ENCODE peak calls at places on chromosomes 11 and 22, in ten cellular contexts. One of them, this sample, is unnamed.

GRCh38 chr11:58567889-58568512 is 7.7 kb downstream of the LPXN start:
- DNase-seq in Kasumi-1: peak; percentile 82
- DNase-seq in T-helper 2 cell: peak; percentile 59
- DNase-seq in NCI-H460: peak; percentile 44
- DNase-seq in GM12891: no peak
- DNase-seq in choroid plexus epithelial cell: peak; percentile 78
- DNase-seq in HTR-8/SVneo: peak; percentile 32
- DNase-seq in IMR-90: peak; percentile 54
- DNase-seq in astrocyte: peak; percentile 32
- DNase-seq in mucosa of descending colon: no peak
- DNase-seq in this sample: peak; percentile 45

GRCh38 chr11:35305670-35306382 is 113.5 kb downstream of the SLC1A2 start:
- DNase-seq in NCI-H460: no peak
- DNase-seq in astrocyte: no peak
- DNase-seq in choroid plexus epithelial cell: peak; percentile 68
- DNase-seq in mucosa of descending colon: no peak
- DNase-seq in GM12891: peak; percentile 29
- DNase-seq in Kasumi-1: peak; percentile 81
- DNase-seq in HTR-8/SVneo: peak; percentile 77
- DNase-seq in T-helper 2 cell: no peak
- DNase-seq in IMR-90: peak; percentile 56
- DNase-seq in this sample: peak; percentile 66

GRCh38 chr11:47512701-47513100 is 40.2 kb downstream of the CELF1 start:
- DNase-seq in GM12891: no peak
- DNase-seq in T-helper 2 cell: no peak
- DNase-seq in choroid plexus epithelial cell: no peak
- DNase-seq in astrocyte: no peak
- DNase-seq in Kasumi-1: no peak
- DNase-seq in IMR-90: no peak
- DNase-seq in HTR-8/SVneo: no peak
- DNase-seq in mucosa of descending colon: no peak
- DNase-seq in NCI-H460: no peak
- DNase-seq in this sample: no peak

GRCh38 chr22:43474161-43475101 is 62.6 kb downstream of the MPPED1 start:
- DNase-seq in astrocyte: no peak
- DNase-seq in T-helper 2 cell: no peak
- DNase-seq in NCI-H460: no peak
- DNase-seq in choroid plexus epithelial cell: no peak
- DNase-seq in IMR-90: no peak
- DNase-seq in Kasumi-1: no peak
- DNase-seq in HTR-8/SVneo: no peak
- DNase-seq in GM12891: no peak
- DNase-seq in mucosa of descending colon: no peak
- DNase-seq in this sample: no peak

GRCh38 chr11:61962213-61963015 is 5.0 kb downstream of the FTH1 start:
- DNase-seq in astrocyte: no peak
- DNase-seq in HTR-8/SVneo: no peak
- DNase-seq in IMR-90: no peak
- DNase-seq in GM12891: no peak
- DNase-seq in choroid plexus epithelial cell: peak; percentile 68
- DNase-seq in T-helper 2 cell: no peak
- DNase-seq in mucosa of descending colon: no peak
- DNase-seq in Kasumi-1: no peak
- DNase-seq in NCI-H460: no peak
- DNase-seq in this sample: no peak

GRCh38 chr22:43343262-43343988 is at the start of gene SCUBE1:
- DNase-seq in astrocyte: no peak
- DNase-seq in T-helper 2 cell: peak; percentile 29
- DNase-seq in mucosa of descending colon: peak; percentile 62
- DNase-seq in HTR-8/SVneo: peak; percentile 68
- DNase-seq in IMR-90: no peak
- DNase-seq in choroid plexus epithelial cell: peak; percentile 33
- DNase-seq in NCI-H460: peak; percentile 60
- DNase-seq in Kasumi-1: peak; percentile 28
- DNase-seq in GM12891: peak; percentile 81
- DNase-seq in this sample: peak; percentile 76

GRCh38 chr22:19717181-19717580 is 2.9 kb downstream of the SEPTIN5 start:
- DNase-seq in HTR-8/SVneo: no peak
- DNase-seq in NCI-H460: no peak
- DNase-seq in Kasumi-1: no peak
- DNase-seq in choroid plexus epithelial cell: no peak
- DNase-seq in IMR-90: no peak
- DNase-seq in mucosa of descending colon: no peak
- DNase-seq in GM12891: no peak
- DNase-seq in astrocyte: no peak
- DNase-seq in T-helper 2 cell: no peak
- DNase-seq in this sample: peak; percentile 56

GRCh38 chr11:13896175-13896989 is 66.1 kb upstream of the SPON1 start:
- DNase-seq in astrocyte: no peak
- DNase-seq in Kasumi-1: no peak
- DNase-seq in HTR-8/SVneo: no peak
- DNase-seq in GM12891: no peak
- DNase-seq in NCI-H460: no peak
- DNase-seq in IMR-90: no peak
- DNase-seq in mucosa of descending colon: no peak
- DNase-seq in T-helper 2 cell: no peak
- DNase-seq in choroid plexus epithelial cell: no peak
- DNase-seq in this sample: no peak

GRCh38 chr11:69000831-69001245 is 12.2 kb downstream of the MRGPRF start:
- DNase-seq in GM12891: no peak
- DNase-seq in astrocyte: peak; percentile 77
- DNase-seq in IMR-90: peak; percentile 87
- DNase-seq in mucosa of descending colon: no peak
- DNase-seq in NCI-H460: peak; percentile 4
- DNase-seq in Kasumi-1: peak; percentile 33
- DNase-seq in HTR-8/SVneo: peak; percentile 60
- DNase-seq in choroid plexus epithelial cell: peak; percentile 74
- DNase-seq in T-helper 2 cell: no peak
- DNase-seq in this sample: no peak

GRCh38 chr11:61549662-61550568 is 31.0 kb downstream of the SYT7 start:
- DNase-seq in IMR-90: no peak
- DNase-seq in Kasumi-1: no peak
- DNase-seq in T-helper 2 cell: no peak
- DNase-seq in GM12891: no peak
- DNase-seq in mucosa of descending colon: no peak
- DNase-seq in astrocyte: no peak
- DNase-seq in HTR-8/SVneo: no peak
- DNase-seq in choroid plexus epithelial cell: no peak
- DNase-seq in NCI-H460: no peak
- DNase-seq in this sample: no peak

GRCh38 chr11:115672999-115673411 is 168.8 kb upstream of the CADM1 start:
- DNase-seq in astrocyte: peak; percentile 77
- DNase-seq in Kasumi-1: no peak
- DNase-seq in GM12891: no peak
- DNase-seq in HTR-8/SVneo: no peak
- DNase-seq in mucosa of descending colon: no peak
- DNase-seq in NCI-H460: no peak
- DNase-seq in IMR-90: peak; percentile 73
- DNase-seq in choroid plexus epithelial cell: peak; percentile 7
- DNase-seq in T-helper 2 cell: no peak
- DNase-seq in this sample: no peak

GRCh38 chr11:1342946-1343345 is 33.5 kb upstream of the TOLLIP start:
- DNase-seq in mucosa of descending colon: no peak
- DNase-seq in T-helper 2 cell: no peak
- DNase-seq in HTR-8/SVneo: no peak
- DNase-seq in NCI-H460: no peak
- DNase-seq in choroid plexus epithelial cell: no peak
- DNase-seq in GM12891: no peak
- DNase-seq in Kasumi-1: no peak
- DNase-seq in astrocyte: no peak
- DNase-seq in IMR-90: no peak
- DNase-seq in this sample: no peak

GRCh38 chr11:88174627-88175003 is 628 bp downstream of the RAB38 start:
- DNase-seq in T-helper 2 cell: peak; percentile 11
- DNase-seq in choroid plexus epithelial cell: peak; percentile 67
- DNase-seq in IMR-90: peak; percentile 86
- DNase-seq in GM12891: no peak
- DNase-seq in Kasumi-1: peak; percentile 31
- DNase-seq in mucosa of descending colon: peak; percentile 75
- DNase-seq in HTR-8/SVneo: no peak
- DNase-seq in NCI-H460: peak; percentile 41
- DNase-seq in astrocyte: peak; percentile 70
- DNase-seq in this sample: peak; percentile 35

GRCh38 chr11:68666854-68667253 is 17.5 kb upstream of the GAL start:
- DNase-seq in HTR-8/SVneo: no peak
- DNase-seq in T-helper 2 cell: no peak
- DNase-seq in GM12891: no peak
- DNase-seq in astrocyte: no peak
- DNase-seq in IMR-90: no peak
- DNase-seq in Kasumi-1: no peak
- DNase-seq in NCI-H460: no peak
- DNase-seq in choroid plexus epithelial cell: no peak
- DNase-seq in mucosa of descending colon: no peak
- DNase-seq in this sample: no peak

GRCh38 chr22:20437253-20438065 is at the start of gene SCARF2:
- DNase-seq in IMR-90: peak; percentile 62
- DNase-seq in choroid plexus epithelial cell: peak; percentile 57
- DNase-seq in mucosa of descending colon: peak; percentile 49
- DNase-seq in astrocyte: peak; percentile 41
- DNase-seq in T-helper 2 cell: no peak
- DNase-seq in Kasumi-1: no peak
- DNase-seq in NCI-H460: no peak
- DNase-seq in GM12891: no peak
- DNase-seq in HTR-8/SVneo: peak; percentile 79
- DNase-seq in this sample: peak; percentile 59

GRCh38 chr22:42069801-42070516 is 653 bp downstream of the NAGA start:
- DNase-seq in HTR-8/SVneo: no peak
- DNase-seq in NCI-H460: no peak
- DNase-seq in astrocyte: no peak
- DNase-seq in mucosa of descending colon: no peak
- DNase-seq in T-helper 2 cell: no peak
- DNase-seq in GM12891: peak; percentile 38
- DNase-seq in choroid plexus epithelial cell: no peak
- DNase-seq in IMR-90: no peak
- DNase-seq in Kasumi-1: peak; percentile 48
- DNase-seq in this sample: no peak

GRCh38 chr11:92979176-92979575 is 9.7 kb downstream of the MTNR1B start:
- DNase-seq in IMR-90: peak; percentile 89
- DNase-seq in NCI-H460: no peak
- DNase-seq in astrocyte: peak; percentile 66
- DNase-seq in T-helper 2 cell: no peak
- DNase-seq in HTR-8/SVneo: no peak
- DNase-seq in Kasumi-1: no peak
- DNase-seq in choroid plexus epithelial cell: peak; percentile 31
- DNase-seq in mucosa of descending colon: no peak
- DNase-seq in GM12891: no peak
- DNase-seq in this sample: no peak

GRCh38 chr11:8989411-8989810 is 14.4 kb downstream of the NRIP3 start:
- DNase-seq in choroid plexus epithelial cell: peak; percentile 35
- DNase-seq in Kasumi-1: no peak
- DNase-seq in GM12891: no peak
- DNase-seq in HTR-8/SVneo: peak; percentile 28
- DNase-seq in mucosa of descending colon: no peak
- DNase-seq in IMR-90: peak; percentile 57
- DNase-seq in T-helper 2 cell: no peak
- DNase-seq in NCI-H460: no peak
- DNase-seq in astrocyte: peak; percentile 52
- DNase-seq in this sample: no peak

GRCh38 chr11:71223081-71223405 is 29.3 kb downstream of the SHANK2 start:
- DNase-seq in NCI-H460: no peak
- DNase-seq in mucosa of descending colon: no peak
- DNase-seq in Kasumi-1: no peak
- DNase-seq in choroid plexus epithelial cell: no peak
- DNase-seq in GM12891: no peak
- DNase-seq in T-helper 2 cell: no peak
- DNase-seq in IMR-90: no peak
- DNase-seq in astrocyte: no peak
- DNase-seq in HTR-8/SVneo: no peak
- DNase-seq in this sample: no peak

GRCh38 chr11:75441804-75442132 is 8.8 kb upstream of the KLHL35 start:
- DNase-seq in Kasumi-1: no peak
- DNase-seq in choroid plexus epithelial cell: no peak
- DNase-seq in mucosa of descending colon: peak; percentile 2
- DNase-seq in IMR-90: no peak
- DNase-seq in HTR-8/SVneo: no peak
- DNase-seq in T-helper 2 cell: no peak
- DNase-seq in NCI-H460: no peak
- DNase-seq in GM12891: no peak
- DNase-seq in astrocyte: no peak
- DNase-seq in this sample: no peak

GRCh38 chr11:72781313-72782080 is 12.3 kb downstream of the STARD10 start:
- DNase-seq in T-helper 2 cell: peak; percentile 30
- DNase-seq in choroid plexus epithelial cell: no peak
- DNase-seq in GM12891: peak; percentile 80
- DNase-seq in IMR-90: no peak
- DNase-seq in Kasumi-1: no peak
- DNase-seq in mucosa of descending colon: peak; percentile 77
- DNase-seq in astrocyte: no peak
- DNase-seq in HTR-8/SVneo: peak; percentile 73
- DNase-seq in NCI-H460: no peak
- DNase-seq in this sample: peak; percentile 89

GRCh38 chr11:85742873-85743275 is 56.9 kb upstream of the CCDC89 start:
- DNase-seq in astrocyte: no peak
- DNase-seq in Kasumi-1: no peak
- DNase-seq in HTR-8/SVneo: no peak
- DNase-seq in IMR-90: no peak
- DNase-seq in T-helper 2 cell: no peak
- DNase-seq in mucosa of descending colon: no peak
- DNase-seq in GM12891: no peak
- DNase-seq in choroid plexus epithelial cell: no peak
- DNase-seq in NCI-H460: no peak
- DNase-seq in this sample: no peak

GRCh38 chr11:14454861-14455632 is 44.6 kb downstream of the COPB1 start:
- DNase-seq in Kasumi-1: peak; percentile 12
- DNase-seq in HTR-8/SVneo: peak; percentile 36
- DNase-seq in astrocyte: no peak
- DNase-seq in choroid plexus epithelial cell: peak; percentile 62
- DNase-seq in T-helper 2 cell: no peak
- DNase-seq in mucosa of descending colon: no peak
- DNase-seq in GM12891: peak; percentile 8
- DNase-seq in IMR-90: peak; percentile 39
- DNase-seq in NCI-H460: no peak
- DNase-seq in this sample: peak; percentile 19

GRCh38 chr11:297666-298405 is 1.5 kb downstream of the IFITM5 start:
- DNase-seq in GM12891: no peak
- DNase-seq in astrocyte: no peak
- DNase-seq in HTR-8/SVneo: no peak
- DNase-seq in IMR-90: no peak
- DNase-seq in choroid plexus epithelial cell: no peak
- DNase-seq in mucosa of descending colon: peak; percentile 62
- DNase-seq in NCI-H460: no peak
- DNase-seq in Kasumi-1: no peak
- DNase-seq in T-helper 2 cell: no peak
- DNase-seq in this sample: no peak

GRCh38 chr11:65576867-65577755 is 1.3 kb downstream of the EHBP1L1 start:
- DNase-seq in GM12891: no peak
- DNase-seq in Kasumi-1: peak; percentile 43
- DNase-seq in T-helper 2 cell: no peak
- DNase-seq in mucosa of descending colon: peak; percentile 90
- DNase-seq in HTR-8/SVneo: peak; percentile 86
- DNase-seq in IMR-90: peak; percentile 43
- DNase-seq in choroid plexus epithelial cell: no peak
- DNase-seq in astrocyte: peak; percentile 48
- DNase-seq in NCI-H460: peak; percentile 33
- DNase-seq in this sample: no peak

GRCh38 chr11:34266090-34266912 is 91.5 kb downstream of the ABTB2 start:
- DNase-seq in NCI-H460: no peak
- DNase-seq in GM12891: no peak
- DNase-seq in IMR-90: peak; percentile 95
- DNase-seq in choroid plexus epithelial cell: peak; percentile 91
- DNase-seq in Kasumi-1: peak; percentile 92
- DNase-seq in astrocyte: peak; percentile 98
- DNase-seq in HTR-8/SVneo: peak; percentile 57
- DNase-seq in mucosa of descending colon: no peak
- DNase-seq in T-helper 2 cell: no peak
- DNase-seq in this sample: no peak

GRCh38 chr22:17724241-17724640 is 50.0 kb downstream of the BID start:
- DNase-seq in mucosa of descending colon: no peak
- DNase-seq in IMR-90: peak; percentile 38
- DNase-seq in Kasumi-1: no peak
- DNase-seq in HTR-8/SVneo: no peak
- DNase-seq in T-helper 2 cell: no peak
- DNase-seq in choroid plexus epithelial cell: peak; percentile 77
- DNase-seq in NCI-H460: no peak
- DNase-seq in astrocyte: no peak
- DNase-seq in GM12891: no peak
- DNase-seq in this sample: no peak

GRCh38 chr11:107123022-107123421 is 104.7 kb upstream of the GUCY1A2 start:
- DNase-seq in NCI-H460: no peak
- DNase-seq in T-helper 2 cell: no peak
- DNase-seq in choroid plexus epithelial cell: peak; percentile 11
- DNase-seq in mucosa of descending colon: no peak
- DNase-seq in GM12891: no peak
- DNase-seq in IMR-90: no peak
- DNase-seq in HTR-8/SVneo: no peak
- DNase-seq in astrocyte: no peak
- DNase-seq in Kasumi-1: no peak
- DNase-seq in this sample: no peak